ENCODE peak calls at places on chromosomes 1 and 21, in nine cellular contexts. N is NCI-H1092; A is AG09309; Z is G401; M is activated effector memory CD4-positive, alpha-beta T cell treated with Interleukin-2 at 50 U/mL for 16 hours; I is brain pericyte; F is MM.1S; D is colonic mucosa; G is GM06990. R is an unnamed sample.

GRCh38 chr1:160112370-160112769 is 3.2 kb upstream of the ATP1A2 start:
- DNase-seq in G (no peak), N (no peak), I (no peak), M (no peak), D (no peak), A (no peak), Z (no peak), F (no peak), R (no peak)

GRCh38 chr1:7449750-7450149 is 321.3 kb upstream of the VAMP3 start:
- DNase-seq in G (no peak), F (no peak), A (no peak), Z (no peak), M (no peak), D (no peak), I (no peak), N (no peak), R (no peak)

GRCh38 chr1:228265167-228265566 is 57.3 kb downstream of the OBSCN start:
- DNase-seq in Z (peak), F (no peak), I (no peak), A (peak), M (no peak), N (no peak), G (no peak), D (no peak), R (no peak)

GRCh38 chr1:21524686-21525339 is 15.6 kb downstream of the ALPL start:
- DNase-seq in N (peak), D (no peak), I (no peak), F (no peak), M (no peak), G (no peak), A (no peak), Z (peak), R (no peak)

GRCh38 chr1:13675222-13675621 is 24.8 kb upstream of the PRDM2 start:
- DNase-seq in A (no peak), F (no peak), D (no peak), I (no peak), G (no peak), N (no peak), M (no peak), Z (no peak), R (peak)

GRCh38 chr1:20840731-20841130 is 53.6 kb upstream of the HP1BP3 start:
- DNase-seq in G (no peak), Z (no peak), A (no peak), N (no peak), I (no peak), D (no peak), F (no peak), M (no peak), R (no peak)

GRCh38 chr21:45539796-45540600 is 2.2 kb downstream of the SLC19A1 start:
- DNase-seq in D (peak), Z (no peak), M (no peak), N (no peak), I (no peak), F (no peak), A (no peak), G (peak), R (no peak)

GRCh38 chr1:181675625-181676024 is 192.3 kb downstream of the CACNA1E start:
- DNase-seq in F (no peak), I (no peak), D (no peak), A (no peak), M (no peak), N (no peak), G (no peak), Z (peak), R (no peak)

GRCh38 chr1:203324103-203325003 is 19.0 kb downstream of the BTG2 start:
- DNase-seq in M (peak), Z (peak), D (peak), N (no peak), A (no peak), F (peak), I (no peak), G (no peak), R (no peak)

GRCh38 chr1:32273389-32274208 is 18.3 kb upstream of the HDAC1 start:
- DNase-seq in I (no peak), F (no peak), G (no peak), D (peak), M (peak), A (no peak), Z (no peak), N (no peak), R (no peak)

GRCh38 chr1:175742790-175743459 is 470 bp downstream of the TNR start:
- DNase-seq in M (no peak), F (peak), Z (peak), D (no peak), A (no peak), I (no peak), G (no peak), N (peak), R (no peak)

GRCh38 chr21:29523646-29524045 is 224.9 kb downstream of the BACH1 start:
- DNase-seq in G (no peak), Z (no peak), N (no peak), M (no peak), I (no peak), F (no peak), D (peak), A (peak), R (peak)

GRCh38 chr1:227399152-227399730 is 80.9 kb upstream of the CDC42BPA start:
- DNase-seq in Z (no peak), D (no peak), A (no peak), M (no peak), G (no peak), N (no peak), F (no peak), I (no peak), R (no peak)

GRCh38 chr1:209937996-209938959 is at the start of gene SYT14:
- DNase-seq in A (no peak), N (peak), I (no peak), M (no peak), D (no peak), F (peak), Z (peak), G (no peak), R (no peak)

GRCh38 chr1:47856994-47857393 is 140.2 kb downstream of the TRABD2B start:
- DNase-seq in F (no peak), I (no peak), G (no peak), N (no peak), A (no peak), M (no peak), D (no peak), Z (no peak), R (no peak)

GRCh38 chr1:197774691-197775281 is 494 bp downstream of the DENND1B start:
- DNase-seq in N (no peak), M (peak), Z (peak), D (peak), I (no peak), G (no peak), A (no peak), F (peak), R (no peak)

GRCh38 chr1:25861316-25862286 is 2.3 kb upstream of the AUNIP start:
- DNase-seq in N (no peak), F (no peak), A (no peak), D (peak), G (no peak), M (no peak), I (no peak), Z (no peak), R (no peak)

GRCh38 chr1:94544706-94545490 is 3.3 kb upstream of the F3 start:
- DNase-seq in I (no peak), G (no peak), A (no peak), F (no peak), Z (no peak), N (no peak), D (no peak), M (no peak), R (no peak)

GRCh38 chr1:173114381-173114780 is 63.6 kb upstream of the TNFSF18 start:
- DNase-seq in M (no peak), G (no peak), A (no peak), N (no peak), I (no peak), F (no peak), D (no peak), Z (no peak), R (no peak)

GRCh38 chr1:223712856-223713494 is 636 bp downstream of the CAPN2 start:
- DNase-seq in N (no peak), F (no peak), I (no peak), G (no peak), M (peak), Z (peak), A (no peak), D (no peak), R (no peak)

GRCh38 chr1:199956005-199956404 is 71.5 kb upstream of the NR5A2 start:
- DNase-seq in N (no peak), I (no peak), M (no peak), F (no peak), A (no peak), D (peak), G (no peak), Z (no peak), R (no peak)

R was measured in GM04503.